ENCODE peak calls at places on chromosomes 5 and 9, in nine cellular contexts. One of them, this sample, is unnamed. For H3K27me3, the result is how much of the 10 kb centered on the place peaks cover.

GRCh38 chr9:91100878-91101450 is 260.8 kb downstream of the AUH start:
- DNase-seq in HCT116: no peak
- DNase-seq in left ventricle myocardium inferior: peak
- DNase-seq in pancreas: no peak
- DNase-seq in AG04450: no peak
- DNase-seq in Peyer's patch: no peak
- DNase-seq in effector memory CD4-positive, alpha-beta T cell: no peak
- DNase-seq in heart left ventricle: no peak
- DNase-seq in body of pancreas: peak
- DNase-seq in this sample: no peak

GRCh38 chr5:147671365-147671764 is 111.2 kb downstream of the JAKMIP2 start:
- DNase-seq in Peyer's patch: no peak
- DNase-seq in HCT116: no peak
- DNase-seq in heart left ventricle: no peak
- DNase-seq in body of pancreas: no peak
- DNase-seq in left ventricle myocardium inferior: no peak
- DNase-seq in AG04450: no peak
- DNase-seq in effector memory CD4-positive, alpha-beta T cell: no peak
- DNase-seq in pancreas: no peak
- DNase-seq in this sample: no peak

GRCh38 chr9:133768859-133769510 is 30.8 kb upstream of the SARDH start:
- DNase-seq in AG04450: no peak
- DNase-seq in pancreas: peak
- DNase-seq in effector memory CD4-positive, alpha-beta T cell: no peak
- DNase-seq in body of pancreas: peak
- DNase-seq in heart left ventricle: peak
- DNase-seq in HCT116: no peak
- DNase-seq in left ventricle myocardium inferior: no peak
- DNase-seq in Peyer's patch: no peak
- DNase-seq in this sample: peak

GRCh38 chr5:31993182-31993961 is 180.7 kb downstream of the GOLPH3 start:
- DNase-seq in pancreas: no peak
- DNase-seq in effector memory CD4-positive, alpha-beta T cell: no peak
- DNase-seq in left ventricle myocardium inferior: no peak
- DNase-seq in body of pancreas: no peak
- DNase-seq in AG04450: no peak
- DNase-seq in Peyer's patch: no peak
- DNase-seq in HCT116: no peak
- DNase-seq in heart left ventricle: no peak
- DNase-seq in this sample: peak

GRCh38 chr9:81535542-81536241 is 153.7 kb downstream of the TLE1 start:
- DNase-seq in body of pancreas: peak
- DNase-seq in pancreas: no peak
- DNase-seq in left ventricle myocardium inferior: no peak
- DNase-seq in effector memory CD4-positive, alpha-beta T cell: no peak
- DNase-seq in AG04450: no peak
- DNase-seq in heart left ventricle: no peak
- DNase-seq in Peyer's patch: no peak
- DNase-seq in HCT116: no peak
- DNase-seq in this sample: peak

GRCh38 chr5:144864113-144864512 is 693.4 kb downstream of the KCTD16 start:
- DNase-seq in effector memory CD4-positive, alpha-beta T cell: no peak
- DNase-seq in left ventricle myocardium inferior: no peak
- DNase-seq in Peyer's patch: no peak
- DNase-seq in pancreas: no peak
- DNase-seq in HCT116: no peak
- DNase-seq in body of pancreas: no peak
- DNase-seq in AG04450: no peak
- DNase-seq in heart left ventricle: no peak
- DNase-seq in this sample: no peak

GRCh38 chr9:135746565-135746964 is 44.6 kb downstream of the KCNT1 start:
- DNase-seq in HCT116: no peak
- DNase-seq in pancreas: no peak
- DNase-seq in Peyer's patch: no peak
- DNase-seq in AG04450: no peak
- DNase-seq in body of pancreas: no peak
- DNase-seq in heart left ventricle: no peak
- DNase-seq in effector memory CD4-positive, alpha-beta T cell: no peak
- DNase-seq in left ventricle myocardium inferior: no peak
- DNase-seq in this sample: no peak

GRCh38 chr5:132486318-132487094 is 4.1 kb downstream of the IRF1 start:
- DNase-seq in heart left ventricle: peak
- DNase-seq in left ventricle myocardium inferior: no peak
- DNase-seq in body of pancreas: peak
- DNase-seq in effector memory CD4-positive, alpha-beta T cell: no peak
- DNase-seq in pancreas: no peak
- DNase-seq in Peyer's patch: no peak
- DNase-seq in HCT116: no peak
- DNase-seq in AG04450: no peak
- DNase-seq in this sample: no peak

GRCh38 chr9:93964685-93965084 is 9.5 kb upstream of the BARX1 start:
- DNase-seq in AG04450: no peak
- DNase-seq in body of pancreas: no peak
- DNase-seq in pancreas: no peak
- DNase-seq in heart left ventricle: peak
- DNase-seq in left ventricle myocardium inferior: no peak
- DNase-seq in HCT116: no peak
- DNase-seq in effector memory CD4-positive, alpha-beta T cell: no peak
- DNase-seq in Peyer's patch: no peak
- DNase-seq in this sample: no peak

GRCh38 chr9:34370970-34371880 is 5.5 kb downstream of the MYORG start:
- DNase-seq in effector memory CD4-positive, alpha-beta T cell: no peak
- DNase-seq in heart left ventricle: no peak
- DNase-seq in left ventricle myocardium inferior: no peak
- DNase-seq in HCT116: no peak
- DNase-seq in body of pancreas: no peak
- DNase-seq in AG04450: no peak
- DNase-seq in pancreas: peak
- DNase-seq in Peyer's patch: no peak
- DNase-seq in this sample: no peak

GRCh38 chr5:61322738-61323429 is 9.2 kb upstream of the ZSWIM6 start:
- DNase-seq in Peyer's patch: no peak
- DNase-seq in HCT116: no peak
- DNase-seq in AG04450: no peak
- DNase-seq in body of pancreas: peak
- DNase-seq in left ventricle myocardium inferior: no peak
- DNase-seq in pancreas: no peak
- DNase-seq in effector memory CD4-positive, alpha-beta T cell: no peak
- DNase-seq in heart left ventricle: no peak
- DNase-seq in this sample: no peak

GRCh38 chr9:90326219-90326618 is 316.4 kb downstream of the DIRAS2 start:
- DNase-seq in left ventricle myocardium inferior: no peak
- DNase-seq in heart left ventricle: no peak
- DNase-seq in body of pancreas: no peak
- DNase-seq in effector memory CD4-positive, alpha-beta T cell: no peak
- DNase-seq in pancreas: no peak
- DNase-seq in HCT116: no peak
- DNase-seq in Peyer's patch: no peak
- DNase-seq in AG04450: no peak
- DNase-seq in this sample: no peak

GRCh38 chr9:95764920-95765319 is 110.6 kb upstream of the ERCC6L2 start:
- DNase-seq in effector memory CD4-positive, alpha-beta T cell: no peak
- DNase-seq in Peyer's patch: no peak
- DNase-seq in left ventricle myocardium inferior: no peak
- DNase-seq in heart left ventricle: no peak
- DNase-seq in HCT116: no peak
- DNase-seq in body of pancreas: no peak
- DNase-seq in pancreas: no peak
- DNase-seq in AG04450: no peak
- DNase-seq in this sample: peak

DNA sequence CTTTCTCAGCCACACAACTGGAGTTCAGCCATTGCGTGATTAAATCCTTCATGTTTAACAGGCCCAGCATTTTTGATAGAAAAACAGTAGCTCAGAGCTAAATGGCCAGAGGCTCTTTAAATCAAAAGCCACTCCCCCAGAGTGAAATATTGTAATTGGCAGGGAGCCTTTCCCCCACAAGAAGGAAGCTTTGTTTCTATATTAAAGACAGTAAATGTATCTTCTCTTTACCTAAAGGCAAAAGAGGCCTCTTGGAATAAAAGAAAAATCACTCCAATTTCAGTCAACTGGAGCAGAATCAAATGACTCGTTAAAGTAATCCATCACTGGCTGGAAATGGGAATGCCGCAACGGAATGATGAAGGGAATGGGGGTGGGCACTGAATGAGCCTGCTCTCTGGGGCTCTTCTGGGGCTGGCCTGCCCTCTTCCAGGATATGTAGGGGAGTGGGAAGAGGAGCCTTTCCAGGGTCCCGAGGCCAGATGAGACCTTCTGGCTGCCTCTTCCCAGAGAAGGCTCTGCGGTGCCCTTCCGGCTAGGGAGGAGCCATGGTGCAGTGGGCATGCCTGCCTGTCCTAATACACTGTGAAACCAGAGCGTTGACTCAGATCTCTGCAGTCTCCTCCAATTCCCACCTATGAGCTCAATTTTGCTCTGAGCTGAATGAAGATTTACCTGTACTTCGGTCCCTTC is 45.2 kb downstream of the ANKDD1B start:
- DNase-seq in HCT116: no peak
- DNase-seq in heart left ventricle: no peak
- DNase-seq in left ventricle myocardium inferior: no peak
- DNase-seq in AG04450: no peak
- DNase-seq in Peyer's patch: no peak
- DNase-seq in body of pancreas: peak
- DNase-seq in pancreas: peak
- DNase-seq in effector memory CD4-positive, alpha-beta T cell: no peak
- DNase-seq in this sample: peak
- H3K4me3 ChIP-seq in HCT116: no peak
- H3K4me3 ChIP-seq in heart left ventricle: peak
- H3K4me3 ChIP-seq in left ventricle myocardium inferior: peak
- H3K4me3 ChIP-seq in AG04450: peak
- H3K4me3 ChIP-seq in Peyer's patch: peak
- H3K4me3 ChIP-seq in body of pancreas: peak
- H3K4me3 ChIP-seq in pancreas: peak
- H3K4me3 ChIP-seq in effector memory CD4-positive, alpha-beta T cell: no peak
- H3K4me3 ChIP-seq in this sample: peak

DNA sequence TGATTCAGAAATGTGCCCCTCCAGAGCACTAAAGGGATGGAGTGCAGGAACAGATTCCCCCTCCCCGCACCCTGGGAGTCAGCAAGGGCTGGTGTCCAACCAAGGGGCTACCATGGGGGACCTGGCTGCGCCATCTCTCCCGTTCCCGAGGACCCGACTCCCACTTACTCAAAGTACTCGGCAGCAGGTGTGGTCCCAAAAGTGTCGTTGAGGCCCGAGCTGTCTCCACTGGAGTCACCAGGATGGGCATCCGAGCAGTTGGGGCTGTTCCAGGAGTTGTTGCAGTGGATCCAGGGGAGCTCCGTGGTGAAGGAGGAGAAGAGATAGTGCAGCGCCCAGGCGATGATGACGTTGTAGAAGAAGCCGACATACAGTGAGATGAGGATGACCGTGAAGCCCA is 12.9 kb downstream of the SLC6A3 start:
- DNase-seq in left ventricle myocardium inferior: no peak
- DNase-seq in pancreas: no peak
- DNase-seq in heart left ventricle: peak
- DNase-seq in body of pancreas: no peak
- DNase-seq in AG04450: no peak
- DNase-seq in Peyer's patch: no peak
- DNase-seq in HCT116: no peak
- DNase-seq in effector memory CD4-positive, alpha-beta T cell: no peak
- DNase-seq in this sample: peak
- H3K27me3 ChIP-seq in left ventricle myocardium inferior: under half
- H3K27me3 ChIP-seq in pancreas: under half
- H3K27me3 ChIP-seq in heart left ventricle: under half
- H3K27me3 ChIP-seq in body of pancreas: under half
- H3K27me3 ChIP-seq in AG04450: under half
- H3K27me3 ChIP-seq in Peyer's patch: under half
- H3K27me3 ChIP-seq in HCT116: under half
- H3K27me3 ChIP-seq in effector memory CD4-positive, alpha-beta T cell: under half
- H3K27me3 ChIP-seq in this sample: under half

GRCh38 chr5:100904259-100904822 is 1.3 kb upstream of the ST8SIA4 start:
- DNase-seq in heart left ventricle: no peak
- DNase-seq in AG04450: no peak
- DNase-seq in left ventricle myocardium inferior: no peak
- DNase-seq in body of pancreas: peak
- DNase-seq in Peyer's patch: peak
- DNase-seq in pancreas: no peak
- DNase-seq in effector memory CD4-positive, alpha-beta T cell: peak
- DNase-seq in HCT116: no peak
- DNase-seq in this sample: no peak

GRCh38 chr5:100901851-100902341 is 1.2 kb downstream of the ST8SIA4 start:
- DNase-seq in pancreas: no peak
- DNase-seq in effector memory CD4-positive, alpha-beta T cell: peak
- DNase-seq in AG04450: no peak
- DNase-seq in left ventricle myocardium inferior: no peak
- DNase-seq in HCT116: no peak
- DNase-seq in Peyer's patch: peak
- DNase-seq in body of pancreas: peak
- DNase-seq in heart left ventricle: no peak
- DNase-seq in this sample: no peak

GRCh38 chr5:100902406-100903035 is 561 bp downstream of the ST8SIA4 start:
- DNase-seq in AG04450: no peak
- DNase-seq in left ventricle myocardium inferior: no peak
- DNase-seq in pancreas: no peak
- DNase-seq in effector memory CD4-positive, alpha-beta T cell: no peak
- DNase-seq in body of pancreas: peak
- DNase-seq in Peyer's patch: peak
- DNase-seq in HCT116: no peak
- DNase-seq in heart left ventricle: no peak
- DNase-seq in this sample: no peak

GRCh38 chr5:100903036-100903887 is at the start of gene ST8SIA4:
- DNase-seq in heart left ventricle: peak
- DNase-seq in HCT116: no peak
- DNase-seq in Peyer's patch: peak
- DNase-seq in left ventricle myocardium inferior: peak
- DNase-seq in body of pancreas: peak
- DNase-seq in pancreas: peak
- DNase-seq in AG04450: peak
- DNase-seq in effector memory CD4-positive, alpha-beta T cell: peak
- DNase-seq in this sample: no peak

GRCh38 chr5:100905259-100905914 is 2.3 kb upstream of the ST8SIA4 start:
- DNase-seq in left ventricle myocardium inferior: no peak
- DNase-seq in AG04450: no peak
- DNase-seq in pancreas: no peak
- DNase-seq in body of pancreas: no peak
- DNase-seq in effector memory CD4-positive, alpha-beta T cell: peak
- DNase-seq in Peyer's patch: peak
- DNase-seq in HCT116: no peak
- DNase-seq in heart left ventricle: no peak
- DNase-seq in this sample: no peak
- H3K27ac ChIP-seq in left ventricle myocardium inferior: peak
- H3K27ac ChIP-seq in AG04450: no peak
- H3K27ac ChIP-seq in pancreas: no peak
- H3K27ac ChIP-seq in body of pancreas: no peak
- H3K27ac ChIP-seq in effector memory CD4-positive, alpha-beta T cell: peak
- H3K27ac ChIP-seq in Peyer's patch: peak
- H3K27ac ChIP-seq in HCT116: no peak
- H3K27ac ChIP-seq in heart left ventricle: no peak
- H3K27ac ChIP-seq in this sample: no peak

DNA sequence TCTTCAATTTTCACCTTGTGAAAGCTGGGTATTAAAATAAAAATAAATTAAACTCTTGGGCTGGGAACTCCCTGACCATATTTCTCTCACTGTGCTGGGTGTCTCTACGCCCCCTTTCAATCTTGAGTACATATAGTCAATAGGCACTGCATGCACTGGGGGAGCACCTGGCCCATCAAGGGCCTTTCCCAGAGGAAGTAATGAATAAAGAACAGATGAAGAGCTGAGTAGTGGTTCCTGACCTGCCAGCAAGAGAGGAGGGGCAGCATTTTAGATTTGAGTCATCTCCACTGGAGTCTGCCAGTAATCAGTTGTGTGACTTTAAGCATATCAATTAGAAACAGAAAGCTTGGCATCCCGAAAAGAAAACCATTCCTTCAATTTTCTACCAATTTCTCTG is 6.2 kb downstream of the MAPKAP1 start:
- DNase-seq in pancreas: no peak
- DNase-seq in AG04450: no peak
- DNase-seq in body of pancreas: no peak
- DNase-seq in left ventricle myocardium inferior: no peak
- DNase-seq in HCT116: no peak
- DNase-seq in Peyer's patch: no peak
- DNase-seq in heart left ventricle: no peak
- DNase-seq in effector memory CD4-positive, alpha-beta T cell: no peak
- DNase-seq in this sample: no peak
- H3K4me3 ChIP-seq in pancreas: no peak
- H3K4me3 ChIP-seq in AG04450: no peak
- H3K4me3 ChIP-seq in body of pancreas: no peak
- H3K4me3 ChIP-seq in left ventricle myocardium inferior: no peak
- H3K4me3 ChIP-seq in HCT116: no peak
- H3K4me3 ChIP-seq in Peyer's patch: no peak
- H3K4me3 ChIP-seq in heart left ventricle: no peak
- H3K4me3 ChIP-seq in effector memory CD4-positive, alpha-beta T cell: no peak
- H3K4me3 ChIP-seq in this sample: no peak

This sample was measured in SJSA1.